ENCODE peak calls at places on chromosome 5, in five cellular contexts. T, O, P, N and D are unnamed samples.

GRCh38 chr5:170077526-170077925 is 28.2 kb upstream of the FOXI1 start:
- DNase-seq in T (no peak), O (no peak), P (no peak), N (no peak), D (no peak)

GRCh38 chr5:97046270-97046982 is 96.0 kb downstream of the LIX1 start:
- DNase-seq in T (no peak), O (no peak), P (no peak), N (no peak), D (no peak)

GRCh38 chr5:179404321-179405053 is 59.2 kb upstream of the ADAMTS2 start:
- DNase-seq in T (no peak), O (no peak), P (no peak), N (no peak), D (peak)

GRCh38 chr5:170275376-170275994 is 22.1 kb downstream of the LCP2 start:
- DNase-seq in T (peak), O (no peak), P (no peak), N (no peak), D (no peak)

GRCh38 chr5:58153255-58153654 is 306.6 kb downstream of the PLK2 start:
- DNase-seq in T (no peak), O (no peak), P (no peak), N (no peak), D (no peak)

GRCh38 chr5:176888016-176888864 is 10.9 kb downstream of the HK3 start:
- DNase-seq in T (no peak), O (no peak), P (no peak), N (no peak), D (no peak)

GRCh38 chr5:137735531-137736284 is at the start of gene KLHL3:
- DNase-seq in T (peak), O (peak), P (no peak), N (peak), D (peak)

GRCh38 chr5:150468206-150468605 is 18.7 kb upstream of the RPS14 start:
- DNase-seq in T (no peak), O (no peak), P (no peak), N (no peak), D (no peak)

GRCh38 chr5:83721878-83722779 is 1.5 kb upstream of the HAPLN1 start:
- DNase-seq in T (no peak), O (peak), P (peak), N (peak), D (peak)

GRCh38 chr5:107566537-107566875 is 104.2 kb downstream of the EFNA5 start:
- DNase-seq in T (no peak), O (no peak), P (no peak), N (no peak), D (no peak)

GRCh38 chr5:132459983-132460834 is 30.4 kb downstream of the IRF1 start:
- DNase-seq in T (no peak), O (peak), P (no peak), N (peak), D (no peak)

GRCh38 chr5:32753051-32753450 is 41.9 kb downstream of the NPR3 start:
- DNase-seq in T (no peak), O (no peak), P (no peak), N (no peak), D (no peak)

GRCh38 chr5:160657622-160658458 is 194.2 kb downstream of the ATP10B start:
- DNase-seq in T (no peak), O (no peak), P (no peak), N (no peak), D (no peak)

GRCh38 chr5:53478411-53479044 is 1.9 kb upstream of the FST start:
- DNase-seq in T (no peak), O (peak), P (peak), N (peak), D (no peak)

GRCh38 chr5:39441838-39442237 is 17.1 kb upstream of the DAB2 start:
- DNase-seq in T (no peak), O (no peak), P (no peak), N (no peak), D (no peak)

GRCh38 chr5:3036041-3036440 is 284.6 kb upstream of the IRX2 start:
- DNase-seq in T (no peak), O (no peak), P (no peak), N (no peak), D (no peak)

GRCh38 chr5:136053336-136054121 is 24.7 kb downstream of the TGFBI start:
- DNase-seq in T (no peak), O (no peak), P (peak), N (no peak), D (no peak)

GRCh38 chr5:155128786-155129512 is 115.4 kb downstream of the KIF4B start:
- DNase-seq in T (no peak), O (no peak), P (no peak), N (no peak), D (no peak)

GRCh38 chr5:158560170-158560569 is 539.5 kb downstream of the EBF1 start:
- DNase-seq in T (no peak), O (peak), P (no peak), N (no peak), D (no peak)

GRCh38 chr5:41856644-41857491 is 13.4 kb downstream of the OXCT1 start:
- DNase-seq in T (peak), O (peak), P (peak), N (no peak), D (no peak)

GRCh38 chr5:139689631-139690384 is 41.7 kb downstream of the CXXC5 start:
- DNase-seq in T (no peak), O (no peak), P (no peak), N (no peak), D (no peak)

GRCh38 chr5:9869616-9870288 is 239.6 kb upstream of the TAS2R1 start:
- DNase-seq in T (no peak), O (no peak), P (no peak), N (no peak), D (no peak)

GRCh38 chr5:127988149-127988755 is 95.3 kb upstream of the SLC12A2 start:
- DNase-seq in T (no peak), O (peak), P (peak), N (no peak), D (no peak)

GRCh38 chr5:6781711-6782110 is 68.5 kb downstream of the TENT4A start:
- DNase-seq in T (no peak), O (no peak), P (no peak), N (no peak), D (no peak)

GRCh38 chr5:89871906-89872305 is 537.6 kb downstream of the CETN3 start:
- DNase-seq in T (no peak), O (no peak), P (no peak), N (no peak), D (no peak)

GRCh38 chr5:161084108-161084507 is 232.1 kb upstream of the ATP10B start:
- DNase-seq in T (no peak), O (no peak), P (no peak), N (no peak), D (no peak)

GRCh38 chr5:138252944-138253343 is 21.5 kb downstream of the GFRA3 start:
- DNase-seq in T (no peak), O (no peak), P (no peak), N (no peak), D (peak)

GRCh38 chr5:161047024-161047423 is 195.0 kb upstream of the ATP10B start:
- DNase-seq in T (no peak), O (no peak), P (no peak), N (no peak), D (no peak)

GRCh38 chr5:33631786-33632185 is 191.0 kb downstream of the TARS1 start:
- DNase-seq in T (no peak), O (no peak), P (no peak), N (no peak), D (no peak)